ENCODE peak calls at places on chromosomes 13 and 19, in eight cellular contexts. F is NCI-H1105 treated with DMSO at 0.1 percent for 48 hours; H is stimulated activated CD4-positive, alpha-beta T cell treated with anti-CD3 and anti-CD28 coated beads, Interleukin-15, amount 100 ng/mL, for 1 hour; T is stimulated activated CD8-positive, alpha-beta memory T cell treated with anti-CD3 and anti-CD28 coated beads, Interleukin-2, amount 100 ng/mL, for 48 hours; Y is mesendoderm; X is left ventricle myocardium inferior; Q is HFF-Myc; W is heart left ventricle. G is an unnamed sample.

GRCh38 chr19:48961051-48961649 is 4.0 kb upstream of the FTL start:
- DNase-seq in F (no peak), H (no peak), T (no peak), Y (no peak), X (no peak), Q (no peak), W (no peak), G (no peak)

GRCh38 chr13:36453518-36453917 is 21.2 kb downstream of the CCNA1 start:
- DNase-seq in F (no peak), H (no peak), T (no peak), Y (peak), X (no peak), Q (no peak), W (no peak), G (no peak)

GRCh38 chr19:13044160-13044853 is 49.0 kb downstream of the NFIX start:
- DNase-seq in F (no peak), H (no peak), T (peak), Y (no peak), X (no peak), Q (no peak), W (no peak), G (no peak)

GRCh38 chr13:94272038-94272437 is 207.4 kb downstream of the DCT start:
- DNase-seq in F (no peak), H (no peak), T (no peak), Y (no peak), X (no peak), Q (no peak), W (no peak), G (no peak)

GRCh38 chr13:69676286-69676685 is 431.3 kb upstream of the ATXN8OS start:
- DNase-seq in F (no peak), H (no peak), T (no peak), Y (no peak), X (no peak), Q (no peak), W (no peak), G (no peak)

GRCh38 chr19:40321076-40321475 is 27.1 kb downstream of the C19orf47 start:
- DNase-seq in F (no peak), H (no peak), T (no peak), Y (no peak), X (no peak), Q (no peak), W (no peak), G (no peak)

GRCh38 chr13:34360702-34361101 is 542.8 kb downstream of the RFC3 start:
- DNase-seq in F (no peak), H (no peak), T (no peak), Y (no peak), X (no peak), Q (no peak), W (no peak), G (no peak)

GRCh38 chr19:3201072-3201700 is 15.5 kb downstream of the NCLN start:
- DNase-seq in F (no peak), H (no peak), T (no peak), Y (no peak), X (no peak), Q (no peak), W (no peak), G (no peak)

GRCh38 chr13:95352486-95352885 is 51.2 kb upstream of the ABCC4 start:
- DNase-seq in F (no peak), H (no peak), T (no peak), Y (no peak), X (no peak), Q (no peak), W (no peak), G (no peak)